ENCODE peak calls at places on chromosomes 1 and 21, in ten cellular contexts. F is foreskin keratinocyte, G is cardiac muscle cell, B is brain microvascular endothelial cell, Z is lung, L is neural progenitor cell, D is stomach, H is left ventricle myocardium inferior, R is IMR-90, C is SK-N-MC. T is an unnamed sample.

GRCh38 chr1:248622491-248623106 is 12.3 kb downstream of the OR2T11 start:
- DNase-seq in F (no peak), G (peak), B (no peak), Z (no peak), L (no peak), D (no peak), H (no peak), R (peak), C (no peak), T (no peak)

GRCh38 chr1:232952514-232953175 is 2.2 kb downstream of the NTPCR start:
- DNase-seq in F (peak), G (peak), B (peak), Z (peak), L (peak), D (peak), H (no peak), R (peak), C (no peak), T (no peak)

GRCh38 chr1:181646723-181647122 is 163.4 kb downstream of the CACNA1E start:
- DNase-seq in F (no peak), G (no peak), B (no peak), Z (no peak), L (no peak), D (no peak), H (no peak), R (no peak), C (no peak), T (no peak)

GRCh38 chr1:201319631-201320030 is 36.3 kb downstream of the PKP1 start:
- DNase-seq in F (no peak), G (no peak), B (no peak), Z (no peak), L (no peak), D (no peak), H (no peak), R (no peak), C (no peak), T (peak)

GRCh38 chr1:28249879-28250295 is 9.4 kb upstream of the SESN2 start:
- DNase-seq in F (peak), G (no peak), B (no peak), Z (no peak), L (no peak), D (no peak), H (no peak), R (no peak), C (no peak), T (no peak)

GRCh38 chr1:72557446-72558049 is 275.2 kb upstream of the NEGR1 start:
- DNase-seq in F (peak), G (peak), B (peak), Z (no peak), L (peak), D (no peak), H (no peak), R (peak), C (no peak), T (no peak)

GRCh38 chr1:244341455-244342450 is 110.0 kb downstream of the ADSS2 start:
- DNase-seq in F (peak), G (no peak), B (no peak), Z (peak), L (peak), D (no peak), H (no peak), R (no peak), C (no peak), T (no peak)

GRCh38 chr21:42294273-42294880 is 20.8 kb downstream of the TFF3 start:
- DNase-seq in F (no peak), G (no peak), B (no peak), Z (no peak), L (no peak), D (no peak), H (no peak), R (no peak), C (no peak), T (peak)

GRCh38 chr1:192849442-192849841 is 40.6 kb downstream of the RGS2 start:
- DNase-seq in F (no peak), G (no peak), B (no peak), Z (no peak), L (no peak), D (no peak), H (no peak), R (no peak), C (no peak), T (no peak)

GRCh38 chr1:27382950-27383627 is at the start of gene CD164L2:
- DNase-seq in F (no peak), G (peak), B (no peak), Z (peak), L (peak), D (peak), H (no peak), R (no peak), C (no peak), T (peak)

GRCh38 chr1:77672374-77672773 is 10.1 kb downstream of the ZZZ3 start:
- DNase-seq in F (no peak), G (no peak), B (no peak), Z (no peak), L (no peak), D (no peak), H (no peak), R (no peak), C (no peak), T (no peak)
- H3K27ac ChIP-seq in F (no peak), G (no peak), B (no peak), Z (no peak), L (no peak), D (no peak), H (no peak), R (no peak), C (no peak), T (no peak)

DNA sequence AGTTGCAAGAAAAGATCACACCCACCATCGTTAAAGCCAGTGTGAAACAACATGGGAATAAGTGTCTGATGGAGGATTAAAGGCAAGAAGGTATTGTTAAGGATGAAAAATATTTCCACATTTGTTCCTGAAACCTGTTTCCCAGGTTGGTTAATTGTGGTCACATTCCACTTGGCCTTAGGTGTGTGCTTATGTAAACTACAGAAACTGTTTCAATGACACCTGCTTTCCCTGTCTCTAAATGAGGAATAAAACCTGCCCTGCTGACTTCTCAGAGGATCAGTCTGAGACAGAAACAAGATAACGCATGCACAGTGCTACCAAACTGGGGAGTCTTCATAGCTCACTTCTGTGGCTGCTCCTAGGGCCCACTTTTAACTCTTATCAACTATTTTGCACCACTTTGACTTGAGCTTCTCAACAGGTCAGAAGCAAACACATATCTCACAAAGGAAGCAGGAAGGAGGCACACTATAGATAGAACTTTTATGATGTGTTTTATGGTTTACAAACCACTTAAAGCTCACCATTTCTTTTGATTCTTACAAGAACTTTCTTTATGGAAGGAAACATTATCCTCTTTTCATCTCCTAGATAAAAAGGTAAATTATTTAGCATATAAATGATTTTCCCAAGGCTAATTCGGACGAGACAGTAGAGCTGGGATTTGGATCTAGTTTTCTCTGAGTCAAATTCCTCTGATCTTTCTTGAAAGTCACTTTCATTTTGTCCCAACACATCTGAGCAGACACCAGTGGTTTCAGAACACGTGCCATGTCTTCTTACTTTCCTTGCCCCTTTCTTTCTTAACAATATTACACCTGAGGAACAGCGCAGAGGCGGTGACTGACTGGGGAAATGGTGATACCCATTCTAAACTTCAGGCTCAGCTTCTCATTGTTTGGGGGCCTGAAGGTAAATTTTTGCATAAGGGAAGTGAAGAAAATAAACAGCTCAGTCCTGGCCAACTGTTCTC is 33.4 kb downstream of the CYP2J2 start:
- DNase-seq in F (peak), G (peak), B (no peak), Z (no peak), L (no peak), D (no peak), H (no peak), R (no peak), C (no peak), T (no peak)
- H3K27ac ChIP-seq in F (no peak), G (peak), B (no peak), Z (peak), L (no peak), D (peak), H (no peak), R (no peak), C (no peak), T (no peak)

GRCh38 chr1:51234721-51235425 is 1.2 kb upstream of the RNF11 start:
- DNase-seq in F (peak), G (peak), B (peak), Z (peak), L (no peak), D (peak), H (peak), R (peak), C (no peak), T (peak)

GRCh38 chr1:51235611-51236547 is at the start of gene RNF11:
- DNase-seq in F (peak), G (peak), B (peak), Z (peak), L (peak), D (peak), H (peak), R (peak), C (no peak), T (peak)

GRCh38 chr1:51236548-51237312 is 657 bp downstream of the RNF11 start:
- DNase-seq in F (no peak), G (peak), B (peak), Z (peak), L (peak), D (peak), H (peak), R (peak), C (no peak), T (peak)

GRCh38 chr1:51230501-51231078 is 5.5 kb upstream of the RNF11 start:
- DNase-seq in F (peak), G (no peak), B (no peak), Z (no peak), L (no peak), D (no peak), H (no peak), R (no peak), C (no peak), T (no peak)

GRCh38 chr1:51231121-51231520 is 5.0 kb upstream of the RNF11 start:
- DNase-seq in F (peak), G (no peak), B (no peak), Z (no peak), L (no peak), D (no peak), H (no peak), R (peak), C (no peak), T (no peak)
- H3K27ac ChIP-seq in F (no peak), G (no peak), B (no peak), Z (no peak), L (no peak), D (no peak), H (no peak), R (no peak), C (no peak), T (no peak)

GRCh38 chr1:30878559-30878958 is 30.0 kb downstream of the SDC3 start:
- DNase-seq in F (no peak), G (no peak), B (no peak), Z (no peak), L (no peak), D (no peak), H (no peak), R (no peak), C (no peak), T (peak)

GRCh38 chr1:30876451-30877204 is 31.9 kb downstream of the SDC3 start:
- DNase-seq in F (no peak), G (no peak), B (no peak), Z (no peak), L (no peak), D (no peak), H (no peak), R (no peak), C (no peak), T (no peak)

GRCh38 chr1:30878016-30878415 is 30.5 kb downstream of the SDC3 start:
- DNase-seq in F (no peak), G (no peak), B (no peak), Z (no peak), L (no peak), D (no peak), H (no peak), R (no peak), C (no peak), T (no peak)

GRCh38 chr1:30875916-30876315 is 32.6 kb downstream of the SDC3 start:
- DNase-seq in F (no peak), G (no peak), B (no peak), Z (no peak), L (no peak), D (no peak), H (no peak), R (no peak), C (no peak), T (no peak)

DNA sequence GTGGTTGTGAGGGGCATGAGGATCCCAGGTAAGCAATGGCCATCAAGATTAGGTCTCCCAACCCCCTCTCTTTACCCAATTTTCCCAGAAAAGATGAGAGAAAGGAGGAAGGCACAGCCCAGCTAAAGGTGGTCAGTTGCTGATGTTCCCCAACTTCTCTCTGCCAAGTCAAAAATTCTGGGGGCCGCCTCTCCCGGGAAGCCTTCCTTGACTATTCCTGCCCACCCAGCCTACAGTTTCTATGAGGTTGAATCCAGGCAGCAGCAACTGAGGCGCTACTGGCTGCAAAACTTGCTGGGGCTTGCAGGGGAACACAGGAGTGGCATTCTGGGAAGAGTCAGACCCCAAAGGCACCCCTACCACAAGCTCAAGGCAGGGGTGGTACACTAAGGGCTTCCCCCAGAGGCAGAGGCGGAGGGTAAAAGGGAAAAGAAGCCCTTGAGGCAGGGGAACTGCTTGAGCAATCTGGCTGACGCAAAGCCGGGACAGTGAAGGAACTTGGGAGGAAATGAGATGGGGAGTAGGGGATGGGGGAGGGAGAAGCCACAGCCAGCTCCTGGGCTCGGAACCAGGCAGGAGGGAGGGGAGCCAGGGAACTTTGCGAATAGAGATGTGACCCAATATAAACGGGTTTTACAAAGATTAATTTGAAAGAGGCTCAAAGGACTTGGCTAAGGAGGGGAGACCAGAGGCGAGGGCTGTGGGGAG is 31.2 kb downstream of the SDC3 start:
- DNase-seq in F (peak), G (no peak), B (peak), Z (peak), L (no peak), D (peak), H (peak), R (peak), C (peak), T (peak)
- H3K27ac ChIP-seq in F (no peak), G (no peak), B (no peak), Z (peak), L (no peak), D (peak), H (peak), R (peak), C (no peak), T (no peak)